ENCODE peak calls at places on chromosome 13, in six cellular contexts. F, J, X, K, I and S are unnamed samples.

GRCh38 chr13:112447306-112447705 is 71.2 kb downstream of the SPACA7 start:
- DNase-seq in F (no peak), J (no peak), X (no peak), K (no peak), I (no peak), S (no peak)

GRCh38 chr13:98517576-98518310 is 59.2 kb downstream of the STK24 start:
- DNase-seq in F (no peak), J (no peak), X (no peak), K (no peak), I (no peak), S (no peak)

GRCh38 chr13:29483211-29483610 is 112.3 kb downstream of the SLC7A1 start:
- DNase-seq in F (no peak), J (no peak), X (no peak), K (no peak), I (no peak), S (no peak)

GRCh38 chr13:33313504-33313903 is 27.9 kb upstream of the STARD13 start:
- DNase-seq in F (no peak), J (no peak), X (no peak), K (no peak), I (no peak), S (no peak)

GRCh38 chr13:50678464-50679162 is 164.9 kb downstream of the DLEU7 start:
- DNase-seq in F (no peak), J (no peak), X (no peak), K (no peak), I (peak; percentile 52), S (peak; percentile 60)

GRCh38 chr13:112883241-112883945 is 85.6 kb upstream of the MCF2L start:
- DNase-seq in F (no peak), J (no peak), X (no peak), K (no peak), I (no peak), S (no peak)

GRCh38 chr13:111361046-111361872 is 40.8 kb downstream of the TEX29 start:
- DNase-seq in F (no peak), J (no peak), X (no peak), K (no peak), I (no peak), S (no peak)

GRCh38 chr13:77328819-77329132 is 1.9 kb upstream of the MYCBP2 start:
- DNase-seq in F (no peak), J (no peak), X (no peak), K (no peak), I (peak; percentile 2), S (no peak)

GRCh38 chr13:27159806-27160563 is 11.6 kb downstream of the USP12 start:
- DNase-seq in F (no peak), J (no peak), X (no peak), K (no peak), I (no peak), S (no peak)

GRCh38 chr13:66574606-66575005 is 655.5 kb downstream of the PCDH9 start:
- DNase-seq in F (no peak), J (no peak), X (no peak), K (no peak), I (no peak), S (peak; percentile 48)

GRCh38 chr13:49066856-49067255 is 91.1 kb downstream of the FNDC3A start:
- DNase-seq in F (no peak), J (no peak), X (no peak), K (no peak), I (no peak), S (no peak)

GRCh38 chr13:30720470-30720869 is 14.9 kb upstream of the ALOX5AP start:
- DNase-seq in F (no peak), J (no peak), X (no peak), K (no peak), I (no peak), S (no peak)

GRCh38 chr13:93116809-93117208 is 109.8 kb upstream of the GPC6 start:
- DNase-seq in F (no peak), J (no peak), X (peak; percentile 42), K (no peak), I (peak; percentile 3), S (no peak)

GRCh38 chr13:48412100-48412556 is 785 bp downstream of the LPAR6 start:
- DNase-seq in F (no peak), J (no peak), X (no peak), K (no peak), I (peak; percentile 26), S (peak; percentile 31)

GRCh38 chr13:93364166-93364565 is 137.6 kb downstream of the GPC6 start:
- DNase-seq in F (no peak), J (no peak), X (no peak), K (no peak), I (peak; percentile 61), S (peak; percentile 91)

GRCh38 chr13:27270594-27271520 is at the start of gene RASL11A:
- DNase-seq in F (peak; percentile 81), J (peak; percentile 89), X (peak; percentile 68), K (peak; percentile 94), I (peak; percentile 87), S (peak; percentile 87)

GRCh38 chr13:101614491-101614890 is 162.0 kb downstream of the ITGBL1 start:
- DNase-seq in F (no peak), J (no peak), X (no peak), K (peak; percentile 30), I (no peak), S (no peak)

GRCh38 chr13:52020191-52020590 is 4.3 kb upstream of the UTP14C start:
- DNase-seq in F (no peak), J (no peak), X (no peak), K (no peak), I (no peak), S (no peak)

GRCh38 chr13:98879965-98880364 is 97.9 kb downstream of the DOCK9 start:
- DNase-seq in F (no peak), J (no peak), X (peak; percentile 47), K (no peak), I (no peak), S (no peak)

GRCh38 chr13:28000567-28000966 is 12.1 kb upstream of the URAD start:
- DNase-seq in F (no peak), J (no peak), X (no peak), K (peak; percentile 23), I (no peak), S (no peak)

GRCh38 chr13:107807306-107808073 is 407.8 kb downstream of the LIG4 start:
- DNase-seq in F (no peak), J (no peak), X (peak; percentile 84), K (no peak), I (peak; percentile 39), S (no peak)

GRCh38 chr13:91368676-91369425 is 21.4 kb downstream of the MIR17HG start:
- DNase-seq in F (no peak), J (no peak), X (no peak), K (no peak), I (no peak), S (peak; percentile 19)

GRCh38 chr13:24341439-24341838 is 32.1 kb downstream of the C1QTNF9 start:
- DNase-seq in F (no peak), J (no peak), X (peak; percentile 31), K (no peak), I (peak; percentile 58), S (peak; percentile 46)

GRCh38 chr13:104140557-104140956 is 1074.3 kb upstream of the SLC10A2 start:
- DNase-seq in F (no peak), J (no peak), X (peak; percentile 65), K (no peak), I (peak; percentile 55), S (no peak)

GRCh38 chr13:43472344-43472743 is 314.4 kb downstream of the ENOX1 start:
- DNase-seq in F (peak; percentile 23), J (no peak), X (no peak), K (no peak), I (no peak), S (no peak)

GRCh38 chr13:95231393-95231792 is 69.9 kb downstream of the ABCC4 start:
- DNase-seq in F (no peak), J (no peak), X (no peak), K (no peak), I (no peak), S (no peak)

GRCh38 chr13:31485183-31485582 is 254.1 kb upstream of the RXFP2 start:
- DNase-seq in F (no peak), J (no peak), X (peak; percentile 9), K (no peak), I (no peak), S (no peak)

GRCh38 chr13:109402976-109403375 is 383.4 kb downstream of the IRS2 start:
- DNase-seq in F (no peak), J (peak; percentile 27), X (peak; percentile 40), K (no peak), I (no peak), S (no peak)

GRCh38 chr13:39259371-39259770 is 221.1 kb downstream of the NHLRC3 start:
- DNase-seq in F (no peak), J (no peak), X (no peak), K (no peak), I (no peak), S (no peak)